ENCODE peak calls at places on chromosome 5, in four cellular contexts. L, Z, U and V are unnamed samples.

GRCh38 chr5:139864716-139865483 is 69.3 kb downstream of the PSD2 start:
- DNase-seq in U (no peak), L (no peak), Z (no peak), V (no peak)

GRCh38 chr5:141763526-141763925 is 81.5 kb upstream of the ARAP3 start:
- DNase-seq in L (no peak), U (peak; percentile 53), Z (no peak), V (no peak)

GRCh38 chr5:95861221-95861857 is 38.8 kb upstream of the GLRX start:
- DNase-seq in L (peak; percentile 96), Z (peak; percentile 28), U (no peak), V (no peak)

GRCh38 chr5:65926276-65926761 is at the start of gene ERBIN:
- DNase-seq in Z (peak; percentile 43), L (peak; percentile 41), U (peak; percentile 76), V (no peak)

GRCh38 chr5:157870837-157871834 is 12.2 kb upstream of the CLINT1 start:
- DNase-seq in U (no peak), L (peak; percentile 20), Z (no peak), V (no peak)

GRCh38 chr5:142151436-142152382 is 43.1 kb downstream of the NDFIP1 start:
- DNase-seq in U (peak; percentile 61), Z (peak; percentile 22), L (peak; percentile 48), V (peak; percentile 2)

GRCh38 chr5:132294728-132295504 is 722 bp downstream of the SLC22A4 start:
- DNase-seq in U (no peak), Z (no peak), L (no peak), V (no peak)

GRCh38 chr5:152052470-152052869 is 127.8 kb upstream of the GLRA1 start:
- DNase-seq in Z (no peak), L (no peak), U (no peak), V (no peak)

GRCh38 chr5:95915999-95916686 is 45.5 kb downstream of the ELL2 start:
- DNase-seq in L (no peak), Z (no peak), U (no peak), V (no peak)

GRCh38 chr5:55027589-55027988 is 3.5 kb downstream of the GZMK start:
- DNase-seq in U (no peak), L (no peak), Z (no peak), V (no peak)

GRCh38 chr5:168481330-168481788 is 4.9 kb upstream of the RARS1 start:
- DNase-seq in U (no peak), L (peak; percentile 28), Z (no peak), V (peak; percentile 93)

GRCh38 chr5:1039210-1039548 is 30.6 kb downstream of the NKD2 start:
- DNase-seq in U (no peak), L (no peak), Z (no peak), V (no peak)

GRCh38 chr5:84403773-84404172 is 19.1 kb upstream of the EDIL3 start:
- DNase-seq in Z (no peak), L (no peak), U (no peak), V (no peak)

DNA sequence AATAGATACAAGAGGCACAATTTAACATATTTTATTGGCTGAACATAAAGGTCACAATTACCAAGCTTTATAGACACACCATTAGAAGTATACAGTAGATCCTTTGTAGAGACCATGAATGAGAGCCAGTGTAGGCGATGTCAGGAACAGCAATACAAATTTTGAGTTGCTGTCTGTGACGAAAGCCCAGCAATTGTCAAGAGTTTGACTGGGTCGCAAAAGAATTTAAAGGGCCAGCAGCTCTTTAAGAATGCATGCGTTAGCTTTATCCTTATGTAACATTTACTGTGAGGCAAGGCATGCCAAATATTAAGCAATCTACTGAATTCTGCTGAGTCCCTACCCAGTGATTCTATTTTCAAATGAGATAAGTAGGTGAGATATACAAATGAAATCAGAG is 236.9 kb downstream of the ARRDC3 start:
- DNase-seq in L (no peak), Z (no peak), U (no peak), V (no peak)
- TF ChIP-seq FOXM1 in L (no peak), Z (no peak), U (no peak), V (no peak)

DNA sequence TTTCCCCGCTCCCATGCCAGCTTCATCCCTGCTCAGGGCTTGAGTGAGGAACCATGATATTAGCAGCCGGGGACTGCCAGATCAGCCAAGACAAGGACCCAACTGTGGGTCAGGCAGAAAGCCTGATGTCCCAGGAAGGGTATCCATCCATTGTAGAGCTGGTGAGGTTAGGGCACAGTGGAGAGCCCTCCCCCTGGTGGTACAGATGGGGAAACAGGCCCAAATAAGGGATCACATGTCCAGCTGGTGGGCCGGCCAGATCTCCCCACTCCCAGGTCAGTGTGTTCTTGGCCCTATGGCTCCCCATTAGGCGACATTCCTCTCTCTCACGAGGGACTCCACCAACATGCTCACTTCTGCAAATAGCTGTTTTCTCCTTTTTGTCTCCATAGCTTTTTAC is 9.0 kb downstream of the CDX1 start:
- DNase-seq in U (peak; percentile 83), Z (peak; percentile 70), L (peak; percentile 62), V (no peak)
- TF ChIP-seq FOXM1 in U (no peak), Z (no peak), L (no peak), V (no peak)

DNA sequence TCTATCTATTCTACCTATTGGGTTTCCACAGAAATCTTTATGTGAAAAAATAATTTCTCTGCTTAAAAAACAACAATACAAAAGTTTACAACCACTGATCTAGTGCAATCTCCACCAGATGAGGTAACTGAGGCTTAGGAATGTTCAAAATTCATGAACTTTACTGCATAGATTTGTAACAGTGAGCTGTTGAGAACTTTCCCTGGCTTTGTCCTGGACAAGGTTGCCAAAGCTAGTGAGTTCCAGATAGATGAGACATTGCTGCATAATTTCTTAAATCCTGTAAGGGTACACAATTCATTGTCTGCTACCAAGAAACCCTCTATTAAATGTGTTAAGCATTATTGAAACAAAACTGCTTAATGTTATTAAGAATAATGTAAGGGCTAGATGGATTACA is 102.7 kb downstream of the OSMR start:
- DNase-seq in L (no peak), U (no peak), Z (no peak), V (no peak)
- TF ChIP-seq FOXM1 in L (no peak), U (no peak), Z (no peak), V (no peak)

DNA sequence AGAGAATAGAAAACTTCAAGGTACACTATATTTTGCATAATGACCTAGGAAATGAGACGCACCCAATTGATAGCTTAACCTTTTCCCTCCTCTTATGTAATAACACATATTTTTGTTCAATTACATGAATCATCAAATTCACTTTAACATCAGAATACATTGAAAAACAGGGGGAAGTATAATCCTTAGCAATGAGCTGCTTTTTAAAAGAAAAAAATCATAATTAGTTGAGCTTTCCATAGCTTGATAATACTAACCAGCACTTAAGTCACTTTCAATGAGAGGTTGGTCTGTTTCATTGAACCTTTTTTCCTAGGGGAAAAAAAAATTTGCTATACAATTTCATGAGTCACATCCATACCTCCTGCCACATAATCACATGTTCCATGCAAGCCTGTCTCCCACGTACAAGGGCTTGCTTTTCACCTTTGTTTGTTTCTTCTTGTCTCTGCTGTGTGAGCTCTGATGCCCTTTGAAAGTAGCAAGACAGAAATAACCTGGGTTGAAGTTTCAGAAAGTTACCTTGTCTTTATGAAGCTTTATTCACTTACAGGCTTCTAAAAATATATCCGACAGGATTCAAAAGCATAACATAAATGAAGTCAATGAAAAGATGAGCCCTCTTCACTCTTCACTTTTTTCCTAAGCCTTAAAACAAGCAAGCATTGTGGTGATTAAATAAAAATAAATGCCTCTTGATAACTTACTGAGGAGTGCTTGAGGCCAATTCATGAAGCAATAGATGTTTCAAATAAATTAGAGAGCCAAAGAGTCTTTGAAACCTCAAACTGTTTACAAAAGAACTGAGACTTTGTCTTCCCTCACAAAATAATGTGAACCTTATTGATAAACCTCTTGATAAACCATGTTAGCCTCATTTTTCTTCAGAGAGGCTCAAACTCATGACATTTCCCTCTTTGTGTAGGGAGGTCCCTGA is 108.5 kb downstream of the FEM1C start:
- DNase-seq in U (no peak), L (no peak), Z (no peak), V (no peak)
- TF ChIP-seq FOXM1 in U (no peak), L (no peak), Z (no peak), V (no peak)

GRCh38 chr5:87061046-87061445 is 206.6 kb upstream of the RASA1 start:
- DNase-seq in Z (no peak), L (no peak), U (no peak), V (no peak)
- TF ChIP-seq FOXM1 in Z (no peak), L (no peak), U (no peak), V (no peak)

DNA sequence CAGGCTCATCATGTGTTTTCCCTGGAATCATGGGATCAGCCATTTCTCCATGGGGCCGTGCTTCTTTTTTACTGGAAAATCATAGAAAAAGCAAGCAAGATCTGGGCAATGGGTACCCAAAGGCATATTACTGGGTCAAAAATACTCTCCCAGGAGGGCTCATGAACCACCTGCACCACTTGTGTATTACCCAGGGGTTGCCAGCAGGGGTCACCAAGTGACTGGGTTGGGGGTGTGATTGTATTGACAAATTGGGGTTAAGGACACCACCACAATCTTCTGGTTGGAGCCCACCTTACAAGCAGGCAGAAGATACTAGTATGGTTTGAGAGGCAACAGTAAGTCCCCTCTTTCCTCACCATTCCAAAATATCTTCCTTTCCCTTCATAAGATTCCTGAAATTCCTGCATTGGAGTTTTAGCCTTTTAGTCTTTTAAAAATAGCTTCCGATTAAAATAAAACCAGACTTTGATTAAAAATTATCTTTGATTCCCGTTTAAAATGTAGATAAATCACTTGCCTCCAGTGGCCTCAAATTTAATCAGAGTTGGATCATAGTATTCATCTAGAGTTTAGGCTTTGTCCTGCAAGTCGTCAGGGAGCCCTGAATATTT is 603.3 kb downstream of the KIF4B start:
- DNase-seq in Z (peak; percentile 58), U (peak; percentile 65), L (peak; percentile 13), V (no peak)
- TF ChIP-seq FOXM1 in Z (no peak), U (no peak), L (no peak), V (no peak)